ENCODE peak calls at places on chromosomes 1 and 21, in ten cellular contexts. G, R, J, M, Z, K, A, T, P and W are unnamed samples.

GRCh38 chr1:10161541-10162290 is 48.7 kb upstream of the KIF1B start:
- DNase-seq in G (no peak), R (no peak), J (no peak), M (no peak), Z (no peak), K (no peak), A (no peak), T (no peak), P (no peak), W (no peak)

GRCh38 chr1:207495816-207496792 is at the start of gene CR1:
- DNase-seq in G (no peak), R (no peak), J (peak), M (no peak), Z (no peak), K (peak), A (no peak), T (peak), P (no peak), W (peak)

GRCh38 chr1:8396912-8397406 is 79.0 kb downstream of the SLC45A1 start:
- DNase-seq in G (peak), R (peak), J (no peak), M (peak), Z (no peak), K (peak), A (peak), T (no peak), P (peak), W (peak)

GRCh38 chr1:175434268-175434860 is 241.8 kb upstream of the KIAA0040 start:
- DNase-seq in G (no peak), R (no peak), J (peak), M (no peak), Z (no peak), K (no peak), A (no peak), T (no peak), P (no peak), W (peak)

GRCh38 chr1:228246216-228246900 is 38.5 kb downstream of the OBSCN start:
- DNase-seq in G (no peak), R (no peak), J (no peak), M (no peak), Z (no peak), K (no peak), A (no peak), T (no peak), P (no peak), W (no peak)

GRCh38 chr1:42172394-42173133 is 8.0 kb upstream of the GUCA2A start:
- DNase-seq in G (no peak), R (no peak), J (no peak), M (no peak), Z (no peak), K (no peak), A (no peak), T (no peak), P (peak), W (no peak)

GRCh38 chr1:1603671-1604373 is 3.9 kb upstream of the FNDC10 start:
- DNase-seq in G (no peak), R (no peak), J (no peak), M (no peak), Z (no peak), K (no peak), A (no peak), T (no peak), P (no peak), W (no peak)

GRCh38 chr1:87951852-87952251 is 623.2 kb downstream of the LMO4 start:
- DNase-seq in G (no peak), R (no peak), J (no peak), M (no peak), Z (no peak), K (peak), A (no peak), T (no peak), P (no peak), W (no peak)

GRCh38 chr1:178174539-178174938 is 80.6 kb downstream of the RASAL2 start:
- DNase-seq in G (no peak), R (no peak), J (no peak), M (no peak), Z (no peak), K (no peak), A (no peak), T (no peak), P (no peak), W (no peak)

GRCh38 chr1:31238986-31239613 is 587 bp downstream of the NKAIN1 start:
- DNase-seq in G (no peak), R (peak), J (peak), M (no peak), Z (no peak), K (no peak), A (no peak), T (peak), P (no peak), W (peak)

GRCh38 chr1:72280714-72281113 is 1.6 kb downstream of the NEGR1 start:
- DNase-seq in G (no peak), R (peak), J (no peak), M (no peak), Z (no peak), K (no peak), A (no peak), T (no peak), P (no peak), W (no peak)

GRCh38 chr1:198244772-198245171 is 88.0 kb downstream of the NEK7 start:
- DNase-seq in G (no peak), R (no peak), J (no peak), M (no peak), Z (no peak), K (no peak), A (no peak), T (no peak), P (no peak), W (no peak)

GRCh38 chr1:14365226-14365994 is 233.1 kb upstream of the KAZN start:
- DNase-seq in G (no peak), R (no peak), J (no peak), M (no peak), Z (no peak), K (no peak), A (no peak), T (no peak), P (no peak), W (no peak)

GRCh38 chr1:227889047-227889862 is 58.5 kb downstream of the WNT9A start:
- DNase-seq in G (no peak), R (no peak), J (peak), M (no peak), Z (no peak), K (no peak), A (no peak), T (no peak), P (no peak), W (no peak)

GRCh38 chr1:180235077-180235501 is 5.0 kb downstream of the LHX4 start:
- DNase-seq in G (no peak), R (no peak), J (peak), M (no peak), Z (no peak), K (no peak), A (no peak), T (no peak), P (peak), W (no peak)

GRCh38 chr1:55808263-55808662 is 593.1 kb upstream of the USP24 start:
- DNase-seq in G (no peak), R (no peak), J (no peak), M (no peak), Z (no peak), K (no peak), A (no peak), T (no peak), P (no peak), W (no peak)

GRCh38 chr1:156860113-156860638 is 489 bp upstream of the NTRK1 start:
- DNase-seq in G (no peak), R (peak), J (peak), M (peak), Z (no peak), K (peak), A (no peak), T (peak), P (peak), W (peak)

GRCh38 chr1:24022611-24023359 is 42.7 kb upstream of the SRSF10 start:
- DNase-seq in G (peak), R (no peak), J (no peak), M (peak), Z (no peak), K (peak), A (peak), T (peak), P (peak), W (no peak)

GRCh38 chr1:58395355-58395754 is 151.2 kb downstream of the OMA1 start:
- DNase-seq in G (peak), R (peak), J (peak), M (peak), Z (no peak), K (peak), A (peak), T (peak), P (peak), W (no peak)

GRCh38 chr1:206566976-206567375 is 45.3 kb downstream of the EIF2D start:
- DNase-seq in G (no peak), R (no peak), J (no peak), M (no peak), Z (no peak), K (no peak), A (no peak), T (no peak), P (no peak), W (no peak)

GRCh38 chr1:211589782-211590721 is 11.1 kb upstream of the SLC30A1 start:
- DNase-seq in G (peak), R (no peak), J (no peak), M (no peak), Z (no peak), K (peak), A (no peak), T (peak), P (peak), W (no peak)

GRCh38 chr1:86914635-86914997 is at the start of gene HS2ST1:
- DNase-seq in G (no peak), R (no peak), J (no peak), M (peak), Z (no peak), K (no peak), A (no peak), T (no peak), P (no peak), W (no peak)

GRCh38 chr1:14441302-14441741 is 157.2 kb upstream of the KAZN start:
- DNase-seq in G (no peak), R (peak), J (no peak), M (no peak), Z (no peak), K (no peak), A (peak), T (no peak), P (peak), W (no peak)

GRCh38 chr1:203408485-203409229 is 57.7 kb upstream of the FMOD start:
- DNase-seq in G (peak), R (no peak), J (no peak), M (no peak), Z (peak), K (peak), A (no peak), T (peak), P (peak), W (no peak)

GRCh38 chr1:87595384-87595781 is 266.7 kb downstream of the LMO4 start:
- DNase-seq in G (no peak), R (no peak), J (no peak), M (no peak), Z (no peak), K (no peak), A (no peak), T (no peak), P (no peak), W (no peak)

GRCh38 chr1:10975567-10976326 is 36.7 kb upstream of the TARDBP start:
- DNase-seq in G (peak), R (peak), J (no peak), M (peak), Z (peak), K (peak), A (peak), T (peak), P (peak), W (no peak)

GRCh38 chr1:27990920-27991537 is 31.3 kb downstream of the XKR8 start:
- DNase-seq in G (peak), R (no peak), J (no peak), M (no peak), Z (no peak), K (peak), A (no peak), T (no peak), P (no peak), W (no peak)

GRCh38 chr1:92480200-92480812 is 6.4 kb downstream of the GFI1 start:
- DNase-seq in G (no peak), R (no peak), J (peak), M (no peak), Z (no peak), K (no peak), A (no peak), T (no peak), P (peak), W (no peak)

GRCh38 chr1:65948609-65949229 is 156.0 kb downstream of the PDE4B start:
- DNase-seq in G (no peak), R (peak), J (no peak), M (no peak), Z (no peak), K (peak), A (no peak), T (peak), P (no peak), W (no peak)

GRCh38 chr1:2391034-2391384 is 345 bp downstream of the MORN1 start:
- DNase-seq in G (no peak), R (peak), J (no peak), M (peak), Z (no peak), K (no peak), A (no peak), T (peak), P (peak), W (peak)

GRCh38 chr1:28122183-28122582 is 33.8 kb upstream of the EYA3 start:
- DNase-seq in G (no peak), R (no peak), J (no peak), M (no peak), Z (no peak), K (peak), A (no peak), T (no peak), P (peak), W (no peak)

GRCh38 chr1:76351655-76352054 is 277.1 kb downstream of the ST6GALNAC3 start:
- DNase-seq in G (no peak), R (no peak), J (no peak), M (no peak), Z (no peak), K (no peak), A (no peak), T (no peak), P (no peak), W (no peak)

GRCh38 chr1:150477733-150478132 is 9.5 kb upstream of the TARS2 start:
- DNase-seq in G (peak), R (no peak), J (no peak), M (no peak), Z (no peak), K (peak), A (peak), T (peak), P (peak), W (no peak)

GRCh38 chr1:193456883-193457282 is 270.5 kb upstream of the B3GALT2 start:
- DNase-seq in G (peak), R (no peak), J (no peak), M (no peak), Z (no peak), K (no peak), A (no peak), T (no peak), P (peak), W (no peak)

GRCh38 chr21:36320421-36321324 is 676 bp downstream of the MORC3 start:
- DNase-seq in G (peak), R (peak), J (peak), M (peak), Z (peak), K (peak), A (no peak), T (peak), P (peak), W (peak)

GRCh38 chr1:1361233-1361981 is 3.1 kb upstream of the MXRA8 start:
- DNase-seq in G (no peak), R (no peak), J (no peak), M (no peak), Z (no peak), K (no peak), A (no peak), T (no peak), P (no peak), W (no peak)

GRCh38 chr21:29441651-29442050 is 142.9 kb downstream of the BACH1 start:
- DNase-seq in G (no peak), R (peak), J (no peak), M (no peak), Z (no peak), K (no peak), A (no peak), T (no peak), P (no peak), W (no peak)

GRCh38 chr1:185960377-185961151 is 226.4 kb downstream of the HMCN1 start:
- DNase-seq in G (no peak), R (no peak), J (no peak), M (no peak), Z (peak), K (peak), A (peak), T (no peak), P (no peak), W (no peak)

DNA sequence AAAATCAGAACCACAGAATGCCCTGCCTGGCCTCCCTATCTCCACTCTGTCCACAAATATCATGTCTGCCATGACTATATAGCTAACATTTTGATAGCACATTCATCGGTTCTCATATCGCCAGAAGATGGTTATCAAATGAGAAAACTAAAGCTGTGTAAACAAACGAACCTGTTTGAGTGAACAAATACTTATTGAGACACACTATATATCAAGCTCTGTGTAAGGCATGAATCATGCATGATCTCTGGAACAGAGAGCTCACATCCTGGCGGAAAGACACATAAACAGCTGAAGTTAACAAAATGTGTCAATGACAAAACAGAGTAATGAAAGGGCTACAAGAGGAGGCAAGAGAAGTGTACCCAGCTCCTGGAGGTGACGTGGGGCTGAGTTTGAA is 13.1 kb downstream of the KCND3 start:
- DNase-seq in G (peak), R (no peak), J (no peak), M (no peak), Z (no peak), K (no peak), A (no peak), T (no peak), P (peak), W (no peak)
- TF ChIP-seq CTCF in G (no peak), R (no peak), J (no peak), M (no peak), Z (no peak), K (no peak), A (no peak), T (no peak), P (no peak), W (no peak)

DNA sequence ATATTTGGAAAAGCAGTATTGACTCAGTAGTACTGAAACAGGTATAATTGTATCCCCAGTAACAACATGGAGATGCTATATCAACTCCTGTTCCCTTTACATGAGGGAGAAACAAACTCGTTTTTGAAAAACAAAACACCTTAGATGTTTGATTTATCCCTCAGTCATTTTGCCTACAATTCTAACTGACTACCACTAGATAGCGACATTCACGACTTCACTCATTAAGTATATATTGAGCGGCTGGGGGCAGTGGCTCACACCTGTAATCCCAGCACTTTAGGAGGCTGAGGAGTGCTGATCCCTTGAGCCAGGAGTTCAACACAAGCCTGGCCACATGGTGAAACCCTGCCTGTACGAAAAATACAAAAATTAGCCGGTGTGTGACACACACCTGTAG is 83.3 kb downstream of the CYYR1 start:
- DNase-seq in G (no peak), R (no peak), J (no peak), M (no peak), Z (no peak), K (no peak), A (no peak), T (no peak), P (no peak), W (no peak)
- TF ChIP-seq CTCF in G (no peak), R (peak), J (peak), M (no peak), Z (no peak), K (no peak), A (no peak), T (no peak), P (peak), W (no peak)

DNA sequence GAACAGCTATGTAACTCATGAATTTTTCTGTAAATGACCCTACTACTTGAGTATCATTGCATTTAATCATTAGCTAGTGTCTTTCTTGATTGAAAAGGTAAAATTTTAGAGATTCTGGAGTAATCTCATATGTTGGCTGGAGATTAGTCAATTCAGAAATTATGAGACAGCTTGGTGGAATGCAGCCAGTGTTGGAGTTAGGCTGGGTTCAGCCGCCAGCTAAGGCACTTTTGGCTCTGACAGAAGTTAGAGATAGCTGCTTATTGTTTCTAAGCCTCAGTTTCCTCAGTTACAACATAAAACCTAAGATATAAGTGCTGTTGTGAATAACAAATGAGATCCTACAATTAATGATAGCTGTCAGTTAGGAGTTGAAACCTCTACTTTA is 49.4 kb downstream of the TBCE start:
- DNase-seq in G (peak), R (no peak), J (no peak), M (no peak), Z (no peak), K (peak), A (no peak), T (no peak), P (peak), W (no peak)
- TF ChIP-seq CTCF in G (no peak), R (no peak), J (no peak), M (no peak), Z (no peak), K (no peak), A (no peak), T (no peak), P (no peak), W (no peak)

DNA sequence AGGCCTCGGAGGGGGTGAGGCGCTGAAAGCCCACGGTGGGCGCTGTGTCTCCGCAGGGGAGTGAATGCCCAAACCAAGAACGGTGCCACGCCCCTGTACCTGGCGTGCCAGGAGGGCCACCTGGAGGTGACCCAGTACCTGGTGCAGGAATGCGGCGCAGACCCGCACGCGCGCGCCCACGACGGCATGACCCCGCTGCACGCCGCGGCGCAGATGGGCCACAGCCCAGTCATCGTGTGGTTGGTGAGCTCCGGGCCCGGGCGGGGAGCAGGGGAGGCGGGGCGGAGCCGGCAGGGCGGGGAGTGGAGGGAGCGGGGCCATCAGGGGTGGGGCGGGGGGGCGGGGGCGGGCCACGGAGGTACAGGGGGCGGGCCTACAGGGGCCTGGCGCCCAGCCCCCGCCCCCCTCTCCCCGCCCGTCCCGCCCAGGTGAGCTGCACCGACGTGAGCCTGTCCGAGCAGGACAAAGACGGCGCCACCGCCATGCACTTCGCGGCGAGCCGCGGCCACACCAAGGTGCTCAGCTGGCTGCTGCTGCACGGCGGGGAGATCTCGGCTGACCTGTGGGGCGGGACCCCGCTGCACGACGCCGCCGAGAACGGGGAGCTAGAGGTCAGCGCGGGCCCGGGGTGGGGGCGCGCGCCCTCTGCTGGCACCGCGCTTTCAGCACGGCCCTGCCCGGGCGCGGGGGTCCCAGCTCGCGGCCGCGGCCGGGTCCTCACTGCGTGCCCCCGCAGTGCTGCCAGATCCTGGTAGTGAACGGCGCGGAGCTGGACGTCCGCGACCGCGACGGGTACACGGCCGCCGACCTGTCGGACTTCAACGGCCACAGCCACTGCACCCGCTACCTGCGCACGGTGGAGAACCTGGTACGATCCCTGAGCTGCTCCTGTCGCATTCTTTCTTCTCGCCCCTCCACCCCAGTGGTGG is 15.9 kb downstream of the ESPN start:
- DNase-seq in G (no peak), R (peak), J (peak), M (no peak), Z (no peak), K (no peak), A (no peak), T (peak), P (peak), W (peak)
- TF ChIP-seq CTCF in G (peak), R (peak), J (peak), M (peak), Z (no peak), K (no peak), A (peak), T (peak), P (peak), W (peak)